ENCODE peak calls at places on chromosomes 13 and 19, in four cellular contexts. G is AG20443, U is RWPE1, C is NCI-H1436. Y is an unnamed sample.

GRCh38 chr19:35986664-35987570 is 8.1 kb upstream of the SDHAF1 start:
- DNase-seq in G (peak), U (no peak), C (peak), Y (peak)

GRCh38 chr13:30022256-30022655 is 171.8 kb upstream of the UBL3 start:
- DNase-seq in G (no peak), U (no peak), C (no peak), Y (no peak)

GRCh38 chr19:4052993-4053422 is 13.7 kb downstream of the ZBTB7A start:
- DNase-seq in G (no peak), U (no peak), C (no peak), Y (no peak)

GRCh38 chr19:43450545-43450997 is 14.8 kb downstream of the LYPD3 start:
- DNase-seq in G (peak), U (no peak), C (no peak), Y (no peak)

GRCh38 chr19:54684537-54684936 is 21.8 kb downstream of the LILRB4 start:
- DNase-seq in G (no peak), U (peak), C (no peak), Y (peak)

GRCh38 chr13:46633416-46633815 is 80.4 kb downstream of the LRCH1 start:
- DNase-seq in G (peak), U (peak), C (no peak), Y (no peak)

GRCh38 chr19:48962029-48962848 is 2.9 kb upstream of the FTL start:
- DNase-seq in G (peak), U (no peak), C (no peak), Y (peak)

GRCh38 chr13:33025220-33025744 is 9.1 kb downstream of the KL start:
- DNase-seq in G (no peak), U (no peak), C (no peak), Y (no peak)

GRCh38 chr13:49669735-49670309 is 21.5 kb downstream of the EBPL start:
- DNase-seq in G (peak), U (peak), C (peak), Y (peak)

GRCh38 chr13:113442354-113442984 is 10.8 kb downstream of the ADPRHL1 start:
- DNase-seq in G (no peak), U (no peak), C (no peak), Y (no peak)

GRCh38 chr13:113577881-113578435 is 6.6 kb upstream of the TFDP1 start:
- DNase-seq in G (no peak), U (no peak), C (no peak), Y (no peak)

GRCh38 chr13:39129253-39129652 is 91.0 kb downstream of the NHLRC3 start:
- DNase-seq in G (no peak), U (no peak), C (no peak), Y (no peak)

GRCh38 chr13:94054159-94054558 is 425.3 kb downstream of the DCT start:
- DNase-seq in G (no peak), U (no peak), C (no peak), Y (no peak)

GRCh38 chr19:3636506-3636905 is 9.9 kb upstream of the CACTIN start:
- DNase-seq in G (no peak), U (no peak), C (no peak), Y (no peak)

GRCh38 chr19:21328402-21328801 is 808 bp downstream of the ZNF708 start:
- DNase-seq in G (no peak), U (peak), C (peak), Y (no peak)

GRCh38 chr19:1773173-1773572 is 19.9 kb downstream of the ONECUT3 start:
- DNase-seq in G (no peak), U (peak), C (no peak), Y (peak)

GRCh38 chr19:2358548-2359173 is 1.4 kb upstream of the TMPRSS9 start:
- DNase-seq in G (no peak), U (no peak), C (no peak), Y (no peak)

GRCh38 chr13:27621116-27621365 is 651 bp upstream of the POLR1D start:
- DNase-seq in G (no peak), U (peak), C (no peak), Y (peak)

GRCh38 chr13:32403108-32403507 is 24.8 kb downstream of the N4BP2L1 start:
- DNase-seq in G (no peak), U (no peak), C (no peak), Y (no peak)

GRCh38 chr13:99353836-99354235 is 46.6 kb upstream of the GPR183 start:
- DNase-seq in G (no peak), U (no peak), C (no peak), Y (no peak)

GRCh38 chr13:31614073-31614472 is 125.3 kb upstream of the RXFP2 start:
- DNase-seq in G (no peak), U (no peak), C (no peak), Y (no peak)

GRCh38 chr19:1587872-1588271 is 4.8 kb downstream of the MBD3 start:
- DNase-seq in G (no peak), U (no peak), C (no peak), Y (no peak)

GRCh38 chr13:113970810-113971470 is 2.9 kb downstream of the C13orf46 start:
- DNase-seq in G (no peak), U (peak), C (no peak), Y (peak)

GRCh38 chr19:7602240-7602934 is 6.7 kb downstream of the CAMSAP3 start:
- DNase-seq in G (no peak), U (no peak), C (no peak), Y (no peak)

GRCh38 chr13:51955281-51955771 is 55.9 kb downstream of the ATP7B start:
- DNase-seq in G (no peak), U (no peak), C (no peak), Y (no peak)

GRCh38 chr13:36430247-36431203 is 1.8 kb upstream of the CCNA1 start:
- DNase-seq in G (no peak), U (no peak), C (no peak), Y (no peak)

GRCh38 chr19:1608414-1609391 is 3.4 kb upstream of the UQCR11 start:
- DNase-seq in G (no peak), U (no peak), C (no peak), Y (peak)

GRCh38 chr13:109743706-109744453 is 42.5 kb downstream of the IRS2 start:
- DNase-seq in G (peak), U (peak), C (peak), Y (peak)

GRCh38 chr13:23743717-23744116 is 145.5 kb downstream of the MIPEP start:
- DNase-seq in G (no peak), U (no peak), C (no peak), Y (no peak)

GRCh38 chr13:105307776-105308175 is 1227.7 kb downstream of the EFNB2 start:
- DNase-seq in G (no peak), U (no peak), C (no peak), Y (no peak)

GRCh38 chr13:50685491-50685890 is 158.0 kb downstream of the DLEU7 start:
- DNase-seq in G (no peak), U (no peak), C (peak), Y (no peak)

GRCh38 chr19:40521276-40521675 is 54.5 kb downstream of the SPTBN4 start:
- DNase-seq in G (no peak), U (no peak), C (no peak), Y (no peak)

GRCh38 chr13:113759525-113760137 is 605 bp downstream of the TMEM255B start:
- DNase-seq in G (peak), U (peak), C (no peak), Y (no peak)

GRCh38 chr19:34336781-34337271 is 28.2 kb upstream of the GPI start:
- DNase-seq in G (peak), U (peak), C (no peak), Y (peak)

GRCh38 chr19:54424201-54424600 is 8.9 kb downstream of the TTYH1 start:
- DNase-seq in G (no peak), U (no peak), C (no peak), Y (no peak)

GRCh38 chr19:11581740-11582139 is 4.3 kb upstream of the ACP5 start:
- DNase-seq in G (no peak), U (no peak), C (peak), Y (no peak)